ENCODE peak calls at places on chromosomes 3 and 15, in four cellular contexts. One of them, this sample, is unnamed.

GRCh38 chr3:172651936-172652595 is 58.8 kb downstream of the NCEH1 start:
- DNase-seq in T-cell: no peak
- DNase-seq in ecto neural progenitor cell: no peak
- DNase-seq in RKO: no peak
- DNase-seq in this sample: no peak

GRCh38 chr3:8575364-8576104 is 69.1 kb downstream of the SSUH2 start:
- DNase-seq in T-cell: no peak
- DNase-seq in RKO: no peak
- DNase-seq in ecto neural progenitor cell: no peak
- DNase-seq in this sample: peak; percentile 37

GRCh38 chr3:148847351-148847750 is 17.7 kb upstream of the CPA3 start:
- DNase-seq in ecto neural progenitor cell: no peak
- DNase-seq in RKO: no peak
- DNase-seq in T-cell: no peak
- DNase-seq in this sample: peak; percentile 40

GRCh38 chr15:63344737-63345390 is 36.8 kb downstream of the CA12 start:
- DNase-seq in RKO: no peak
- DNase-seq in ecto neural progenitor cell: no peak
- DNase-seq in T-cell: no peak
- DNase-seq in this sample: peak; percentile 71

GRCh38 chr3:12400795-12401194 is 83.5 kb upstream of the TSEN2 start:
- DNase-seq in ecto neural progenitor cell: no peak
- DNase-seq in T-cell: no peak
- DNase-seq in RKO: peak; percentile 57
- DNase-seq in this sample: peak; percentile 86

GRCh38 chr3:5274116-5274515 is 86.6 kb downstream of the EDEM1 start:
- DNase-seq in T-cell: no peak
- DNase-seq in ecto neural progenitor cell: no peak
- DNase-seq in RKO: no peak
- DNase-seq in this sample: no peak

GRCh38 chr15:27826902-27827321 is 272.2 kb downstream of the OCA2 start:
- DNase-seq in RKO: peak; percentile 46
- DNase-seq in ecto neural progenitor cell: no peak
- DNase-seq in T-cell: no peak
- DNase-seq in this sample: peak; percentile 75

GRCh38 chr3:176633511-176633910 is 563.8 kb downstream of the TBL1XR1 start:
- DNase-seq in T-cell: no peak
- DNase-seq in RKO: no peak
- DNase-seq in ecto neural progenitor cell: peak; percentile 54
- DNase-seq in this sample: no peak

GRCh38 chr3:30342319-30343060 is 263.9 kb upstream of the TGFBR2 start:
- DNase-seq in ecto neural progenitor cell: no peak
- DNase-seq in RKO: peak; percentile 90
- DNase-seq in T-cell: no peak
- DNase-seq in this sample: peak; percentile 97

GRCh38 chr3:190089711-190090110 is 31.0 kb downstream of the P3H2 start:
- DNase-seq in RKO: no peak
- DNase-seq in T-cell: no peak
- DNase-seq in ecto neural progenitor cell: no peak
- DNase-seq in this sample: no peak

GRCh38 chr15:66923438-66923881 is 141.9 kb upstream of the SMAD3 start:
- DNase-seq in ecto neural progenitor cell: peak; percentile 72
- DNase-seq in RKO: no peak
- DNase-seq in T-cell: peak; percentile 30
- DNase-seq in this sample: no peak

GRCh38 chr3:106056919-106057318 is 188.1 kb upstream of the CBLB start:
- DNase-seq in T-cell: no peak
- DNase-seq in RKO: no peak
- DNase-seq in ecto neural progenitor cell: no peak
- DNase-seq in this sample: no peak

GRCh38 chr3:131350506-131350905 is 31.1 kb upstream of the NUDT16 start:
- DNase-seq in T-cell: no peak
- DNase-seq in ecto neural progenitor cell: no peak
- DNase-seq in RKO: no peak
- DNase-seq in this sample: peak; percentile 18

GRCh38 chr3:143875566-143875965 is 27.3 kb upstream of the SLC9A9 start:
- DNase-seq in T-cell: no peak
- DNase-seq in ecto neural progenitor cell: no peak
- DNase-seq in RKO: no peak
- DNase-seq in this sample: no peak

GRCh38 chr3:105359098-105359762 is 7.5 kb upstream of the ALCAM start:
- DNase-seq in RKO: no peak
- DNase-seq in ecto neural progenitor cell: no peak
- DNase-seq in T-cell: no peak
- DNase-seq in this sample: peak; percentile 73

GRCh38 chr3:155391583-155391982 is 98.1 kb upstream of the STRIT1 start:
- DNase-seq in ecto neural progenitor cell: peak; percentile 57
- DNase-seq in T-cell: no peak
- DNase-seq in RKO: no peak
- DNase-seq in this sample: peak; percentile 90

GRCh38 chr15:64856429-64857145 is 14.9 kb downstream of the PLEKHO2 start:
- DNase-seq in T-cell: no peak
- DNase-seq in ecto neural progenitor cell: peak; percentile 68
- DNase-seq in RKO: no peak
- DNase-seq in this sample: peak; percentile 64

GRCh38 chr3:131973731-131974130 is 61.1 kb downstream of the CPNE4 start:
- DNase-seq in RKO: no peak
- DNase-seq in T-cell: no peak
- DNase-seq in ecto neural progenitor cell: no peak
- DNase-seq in this sample: no peak

GRCh38 chr3:175266478-175266877 is 407.3 kb downstream of the NAALADL2 start:
- DNase-seq in T-cell: no peak
- DNase-seq in RKO: no peak
- DNase-seq in ecto neural progenitor cell: no peak
- DNase-seq in this sample: no peak

GRCh38 chr15:67161881-67162280 is 92.6 kb downstream of the AAGAB start:
- DNase-seq in RKO: no peak
- DNase-seq in ecto neural progenitor cell: no peak
- DNase-seq in T-cell: no peak
- DNase-seq in this sample: no peak

GRCh38 chr15:38626443-38627050 is 61.9 kb upstream of the RASGRP1 start:
- DNase-seq in T-cell: no peak
- DNase-seq in RKO: no peak
- DNase-seq in ecto neural progenitor cell: no peak
- DNase-seq in this sample: peak; percentile 1

GRCh38 chr15:59646271-59646670 is 11.0 kb downstream of the GTF2A2 start:
- DNase-seq in ecto neural progenitor cell: no peak
- DNase-seq in RKO: no peak
- DNase-seq in T-cell: no peak
- DNase-seq in this sample: no peak

GRCh38 chr3:1214928-1215327 is 122.1 kb downstream of the CNTN6 start:
- DNase-seq in ecto neural progenitor cell: no peak
- DNase-seq in T-cell: no peak
- DNase-seq in RKO: no peak
- DNase-seq in this sample: no peak

GRCh38 chr3:38829404-38829803 is 13.4 kb upstream of the SCN10A start:
- DNase-seq in RKO: no peak
- DNase-seq in ecto neural progenitor cell: no peak
- DNase-seq in T-cell: no peak
- DNase-seq in this sample: peak; percentile 85

GRCh38 chr3:13839253-13839652 is 40.6 kb downstream of the WNT7A start:
- DNase-seq in ecto neural progenitor cell: no peak
- DNase-seq in T-cell: no peak
- DNase-seq in RKO: no peak
- DNase-seq in this sample: no peak

This sample was measured in foreskin fibroblast.